ENCODE peak calls at places on chromosomes 13 and 19, in ten cellular contexts. X is PC-9; E is Peyer's patch; R is lung; O is effector memory CD4-positive, alpha-beta T cell; Z is heart right ventricle; K is left lung; J is esophagus squamous epithelium; W is tibial nerve; Y is left ventricle myocardium inferior. Q is an unnamed sample.

GRCh38 chr13:60335531-60335930 is 61.5 kb upstream of the TDRD3 start:
- DNase-seq in X (no peak), E (no peak), R (no peak), O (no peak), Z (no peak), K (no peak), J (no peak), W (no peak), Y (no peak), Q (no peak)

GRCh38 chr13:72849571-72849970 is 67.6 kb downstream of the PIBF1 start:
- DNase-seq in X (no peak), E (no peak), R (no peak), O (no peak), Z (no peak), K (no peak), J (no peak), W (no peak), Y (no peak), Q (no peak)

GRCh38 chr13:75319244-75319643 is 162.7 kb downstream of the TBC1D4 start:
- DNase-seq in X (no peak), E (no peak), R (no peak), O (no peak), Z (no peak), K (no peak), J (no peak), W (peak; percentile 23), Y (no peak), Q (no peak)

GRCh38 chr19:48845384-48845783 is 9.1 kb upstream of the HSD17B14 start:
- DNase-seq in X (no peak), E (no peak), R (no peak), O (no peak), Z (no peak), K (no peak), J (no peak), W (no peak), Y (no peak), Q (no peak)

GRCh38 chr19:7645656-7646425 is 8.9 kb downstream of the STXBP2 start:
- DNase-seq in X (no peak), E (no peak), R (no peak), O (no peak), Z (no peak), K (no peak), J (no peak), W (no peak), Y (no peak), Q (no peak)

GRCh38 chr13:51330741-51331140 is 8.8 kb upstream of the SERPINE3 start:
- DNase-seq in X (no peak), E (no peak), R (no peak), O (no peak), Z (no peak), K (no peak), J (no peak), W (no peak), Y (no peak), Q (no peak)

GRCh38 chr13:111937763-111938375 is 129.1 kb upstream of the SOX1 start:
- DNase-seq in X (no peak), E (peak; percentile 41), R (no peak), O (no peak), Z (no peak), K (no peak), J (no peak), W (no peak), Y (no peak), Q (peak; percentile 13)

GRCh38 chr19:54121259-54121658 is 5.7 kb downstream of the PRPF31 start:
- DNase-seq in X (no peak), E (peak; percentile 75), R (no peak), O (no peak), Z (no peak), K (no peak), J (no peak), W (no peak), Y (no peak), Q (no peak)

GRCh38 chr13:66138172-66138811 is 1091.8 kb downstream of the PCDH9 start:
- DNase-seq in X (no peak), E (no peak), R (no peak), O (no peak), Z (no peak), K (no peak), J (no peak), W (no peak), Y (no peak), Q (no peak)

GRCh38 chr13:41465215-41465907 is 8.0 kb downstream of the RGCC start:
- DNase-seq in X (no peak), E (no peak), R (peak; percentile 45), O (peak; percentile 76), Z (peak; percentile 66), K (peak; percentile 82), J (peak; percentile 24), W (no peak), Y (peak; percentile 50), Q (no peak)

GRCh38 chr13:113059891-113060290 is 45.7 kb upstream of the F7 start:
- DNase-seq in X (no peak), E (no peak), R (no peak), O (no peak), Z (no peak), K (no peak), J (no peak), W (no peak), Y (peak; percentile 11), Q (no peak)

GRCh38 chr13:104641309-104641708 is 1575.1 kb upstream of the SLC10A2 start:
- DNase-seq in X (peak; percentile 39), E (no peak), R (no peak), O (no peak), Z (no peak), K (no peak), J (no peak), W (no peak), Y (no peak), Q (no peak)
- H3K36me3 ChIP-seq in X (no peaks in the 10 kb centered on the region), E (no peaks in the 10 kb centered on the region), R (no peaks in the 10 kb centered on the region), O (no peaks in the 10 kb centered on the region), Z (no peaks in the 10 kb centered on the region), K (no peaks in the 10 kb centered on the region), J (no peaks in the 10 kb centered on the region), W (no peaks in the 10 kb centered on the region), Y (no peaks in the 10 kb centered on the region), Q (no peaks in the 10 kb centered on the region)

GRCh38 chr19:1090731-1091543 is 4.2 kb downstream of the POLR2E start:
- DNase-seq in X (no peak), E (no peak), R (no peak), O (no peak), Z (no peak), K (no peak), J (no peak), W (no peak), Y (no peak), Q (no peak)

GRCh38 chr19:1089126-1089771 is 5.9 kb downstream of the POLR2E start:
- DNase-seq in X (no peak), E (no peak), R (no peak), O (no peak), Z (no peak), K (no peak), J (no peak), W (no peak), Y (no peak), Q (no peak)

GRCh38 chr19:1088419-1089066 is 6.6 kb downstream of the POLR2E start:
- DNase-seq in X (no peak), E (no peak), R (no peak), O (no peak), Z (no peak), K (no peak), J (no peak), W (no peak), Y (no peak), Q (no peak)

GRCh38 chr19:1091544-1092175 is 3.5 kb downstream of the POLR2E start:
- DNase-seq in X (no peak), E (no peak), R (no peak), O (no peak), Z (no peak), K (no peak), J (no peak), W (no peak), Y (no peak), Q (no peak)

GRCh38 chr19:1089891-1090290 is 5.3 kb downstream of the POLR2E start:
- DNase-seq in X (no peak), E (no peak), R (no peak), O (no peak), Z (no peak), K (no peak), J (no peak), W (no peak), Y (no peak), Q (no peak)
- H3K36me3 ChIP-seq in X (peaks cover 3% of the 10 kb centered on the region), E (no peaks in the 10 kb centered on the region), R (peaks cover 73% of the 10 kb centered on the region), O (peaks cover 46% of the 10 kb centered on the region), Z (peaks cover 82% of the 10 kb centered on the region), K (peaks cover 90% of the 10 kb centered on the region), J (peaks cover 86% of the 10 kb centered on the region), W (peaks cover 7% of the 10 kb centered on the region), Y (peaks cover 54% of the 10 kb centered on the region), Q (no peaks in the 10 kb centered on the region)

GRCh38 chr13:32022292-32022691 is 9.3 kb upstream of the FRY start:
- DNase-seq in X (no peak), E (no peak), R (no peak), O (no peak), Z (peak; percentile 64), K (no peak), J (no peak), W (no peak), Y (no peak), Q (no peak)

GRCh38 chr13:32024750-32025149 is 6.8 kb upstream of the FRY start:
- DNase-seq in X (no peak), E (no peak), R (no peak), O (no peak), Z (no peak), K (no peak), J (no peak), W (no peak), Y (no peak), Q (no peak)

GRCh38 chr13:32023096-32023495 is 8.5 kb upstream of the FRY start:
- DNase-seq in X (no peak), E (no peak), R (no peak), O (no peak), Z (no peak), K (no peak), J (no peak), W (no peak), Y (no peak), Q (no peak)

GRCh38 chr13:32021785-32022184 is 9.8 kb upstream of the FRY start:
- DNase-seq in X (no peak), E (no peak), R (no peak), O (no peak), Z (no peak), K (no peak), J (no peak), W (no peak), Y (no peak), Q (no peak)

DNA sequence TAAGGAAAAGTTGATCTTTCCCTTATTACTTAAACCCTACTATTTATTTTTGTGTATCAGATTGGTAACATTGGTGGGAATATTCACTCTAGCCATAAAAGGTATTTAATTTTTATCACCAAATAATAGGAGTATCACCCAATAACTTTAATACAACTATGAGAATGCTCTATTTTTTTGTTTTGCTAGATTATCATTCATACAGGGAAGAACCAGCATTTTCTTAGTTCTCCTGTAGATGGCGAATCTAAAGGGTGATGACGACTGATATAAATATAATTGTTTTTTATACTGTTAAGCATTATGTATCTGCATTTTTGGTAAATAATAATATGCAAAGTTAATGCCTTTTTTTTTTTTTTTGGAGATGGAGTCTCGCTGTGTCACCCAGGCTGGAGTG is 7.9 kb upstream of the FRY start:
- DNase-seq in X (no peak), E (no peak), R (no peak), O (no peak), Z (no peak), K (no peak), J (no peak), W (no peak), Y (no peak), Q (no peak)
- H3K36me3 ChIP-seq in X (no peaks in the 10 kb centered on the region), E (no peaks in the 10 kb centered on the region), R (no peaks in the 10 kb centered on the region), O (no peaks in the 10 kb centered on the region), Z (no peaks in the 10 kb centered on the region), K (no peaks in the 10 kb centered on the region), J (no peaks in the 10 kb centered on the region), W (no peaks in the 10 kb centered on the region), Y (no peaks in the 10 kb centered on the region), Q (no peaks in the 10 kb centered on the region)

GRCh38 chr19:11780431-11781020 is 13.7 kb downstream of the ZNF441 start:
- DNase-seq in X (no peak), E (no peak), R (no peak), O (no peak), Z (no peak), K (no peak), J (no peak), W (no peak), Y (no peak), Q (no peak)
- H3K36me3 ChIP-seq in X (peaks cover 18% of the 10 kb centered on the region), E (peaks cover 15% of the 10 kb centered on the region), R (peaks cover 20% of the 10 kb centered on the region), O (peaks cover 51% of the 10 kb centered on the region), Z (peaks cover 54% of the 10 kb centered on the region), K (peaks cover 52% of the 10 kb centered on the region), J (peaks cover 59% of the 10 kb centered on the region), W (peaks cover 43% of the 10 kb centered on the region), Y (peaks cover 84% of the 10 kb centered on the region), Q (peaks cover 6% of the 10 kb centered on the region)